ENCODE peak calls at places on chromosomes 13 and 19, in six cellular contexts. O is HEK293T, F is IMR-90, N is HepG2, C is K562, M is GM12878. Z is an unnamed sample.

GRCh38 chr13:113584205-113584869 is at the start of gene TFDP1:
- DNase-seq in F (peak; percentile 79), N (peak; percentile 81), C (peak; percentile 91), M (peak; percentile 63), O (peak; percentile 87), Z (peak; percentile 89)

GRCh38 chr19:56217039-56217949 is 15.2 kb downstream of the ZSCAN5C start:
- DNase-seq in F (peak; percentile 4), M (no peak), C (no peak), O (no peak), N (no peak), Z (no peak)

GRCh38 chr19:53517114-53517741 is 20.7 kb upstream of the ZNF331 start:
- DNase-seq in F (no peak), N (no peak), M (no peak), O (no peak), C (no peak), Z (no peak)

GRCh38 chr13:60398949-60399589 is 2.0 kb downstream of the TDRD3 start:
- DNase-seq in N (no peak), F (peak; percentile 43), C (peak; percentile 6), O (no peak), M (no peak), Z (no peak)

GRCh38 chr13:29849731-29850212 is 645 bp downstream of the UBL3 start:
- DNase-seq in N (peak; percentile 33), F (peak; percentile 71), M (no peak), C (peak; percentile 12), O (peak; percentile 35), Z (peak; percentile 32)

GRCh38 chr13:75489502-75490263 is 7.7 kb upstream of the TBC1D4 start:
- DNase-seq in F (peak; percentile 69), N (peak; percentile 46), C (no peak), M (peak; percentile 76), O (no peak), Z (peak; percentile 51)

GRCh38 chr19:58543826-58544590 is at the start of gene TRIM28:
- DNase-seq in C (peak; percentile 100), F (peak; percentile 99), M (peak; percentile 96), N (peak; percentile 96), O (peak; percentile 99), Z (peak; percentile 100)

GRCh38 chr19:40862785-40863184 is 12.5 kb upstream of the CYP2A6 start:
- DNase-seq in N (no peak), F (no peak), O (no peak), C (no peak), M (no peak), Z (peak; percentile 56)

GRCh38 chr19:2774953-2775555 is 8.0 kb downstream of the SGTA start:
- DNase-seq in N (no peak), F (no peak), O (no peak), M (no peak), C (no peak), Z (no peak)

GRCh38 chr13:32947886-32948285 is 68.3 kb upstream of the KL start:
- DNase-seq in M (no peak), N (no peak), F (no peak), O (no peak), C (no peak), Z (no peak)

GRCh38 chr13:113802090-113802531 is 43.1 kb downstream of the TMEM255B start:
- DNase-seq in O (no peak), M (no peak), F (peak; percentile 72), N (peak; percentile 13), C (peak; percentile 23), Z (peak; percentile 31)

GRCh38 chr13:44921931-44922758 is 67.1 kb downstream of the NUFIP1 start:
- DNase-seq in O (no peak), M (no peak), N (peak; percentile 81), C (no peak), F (peak; percentile 98), Z (peak; percentile 92)

GRCh38 chr19:18725755-18726416 is 42.4 kb downstream of the CRTC1 start:
- DNase-seq in N (no peak), M (no peak), C (no peak), F (no peak), O (no peak), Z (no peak)

GRCh38 chr19:48560095-48560530 is 8.1 kb downstream of the SULT2B1 start:
- DNase-seq in O (no peak), M (no peak), N (peak; percentile 43), F (no peak), C (peak; percentile 57), Z (peak; percentile 72)

GRCh38 chr19:31261019-31261595 is 88.1 kb downstream of the TSHZ3 start:
- DNase-seq in O (no peak), M (no peak), F (no peak), N (no peak), C (no peak), Z (no peak)

GRCh38 chr13:47678201-47678963 is 322.7 kb downstream of the SUCLA2 start:
- DNase-seq in M (no peak), N (no peak), O (no peak), F (no peak), C (no peak), Z (no peak)

GRCh38 chr13:101434486-101434885 is 18.0 kb upstream of the ITGBL1 start:
- DNase-seq in N (no peak), O (no peak), F (no peak), M (no peak), C (no peak), Z (no peak)

GRCh38 chr19:28427256-28428083 is 785.5 kb downstream of the UQCRFS1 start:
- DNase-seq in C (no peak), M (no peak), F (no peak), N (no peak), O (no peak), Z (no peak)

GRCh38 chr13:106145070-106145469 is 390.4 kb downstream of the EFNB2 start:
- DNase-seq in N (no peak), O (no peak), C (no peak), M (no peak), F (no peak), Z (no peak)

GRCh38 chr13:37295046-37295445 is 189.6 kb upstream of the CSNK1A1L start:
- DNase-seq in O (no peak), N (no peak), M (no peak), F (no peak), C (no peak), Z (no peak)
- TF ChIP-seq BHLHE40 in O (no peak), N (no peak), M (no peak), F (no peak), C (no peak), Z (no peak)

DNA sequence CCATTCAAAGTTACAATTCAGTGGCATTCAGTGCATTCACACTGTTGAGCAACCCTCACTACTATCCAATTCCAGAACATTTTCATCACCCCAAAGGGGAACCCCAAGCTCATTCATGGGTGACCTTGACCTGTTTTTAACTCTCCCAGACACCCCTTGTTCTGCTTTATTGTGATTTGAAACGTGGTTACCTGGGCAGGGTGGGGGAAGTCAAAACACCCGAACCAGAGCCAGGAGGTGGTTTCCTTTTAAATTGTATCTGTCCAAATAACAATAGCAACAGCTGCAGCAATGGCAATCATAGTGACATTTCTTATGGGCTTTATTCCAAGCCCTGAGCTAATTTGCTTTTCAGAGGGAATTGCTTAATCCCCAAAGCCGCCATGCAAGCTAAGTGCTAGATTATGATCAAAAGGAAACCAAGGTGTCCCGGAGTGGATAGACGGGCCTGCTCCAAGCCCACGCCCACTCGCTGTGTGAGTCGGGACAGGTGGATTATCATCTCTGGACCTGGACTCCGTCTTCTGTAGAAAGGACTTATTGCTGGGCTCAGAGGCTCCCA is 6.1 kb downstream of the PTGIR start:
- DNase-seq in N (no peak), M (peak; percentile 77), F (peak; percentile 37), O (no peak), C (no peak), Z (no peak)
- TF ChIP-seq BHLHE40 in N (no peak), M (no peak), F (no peak), O (no peak), C (no peak), Z (no peak)

DNA sequence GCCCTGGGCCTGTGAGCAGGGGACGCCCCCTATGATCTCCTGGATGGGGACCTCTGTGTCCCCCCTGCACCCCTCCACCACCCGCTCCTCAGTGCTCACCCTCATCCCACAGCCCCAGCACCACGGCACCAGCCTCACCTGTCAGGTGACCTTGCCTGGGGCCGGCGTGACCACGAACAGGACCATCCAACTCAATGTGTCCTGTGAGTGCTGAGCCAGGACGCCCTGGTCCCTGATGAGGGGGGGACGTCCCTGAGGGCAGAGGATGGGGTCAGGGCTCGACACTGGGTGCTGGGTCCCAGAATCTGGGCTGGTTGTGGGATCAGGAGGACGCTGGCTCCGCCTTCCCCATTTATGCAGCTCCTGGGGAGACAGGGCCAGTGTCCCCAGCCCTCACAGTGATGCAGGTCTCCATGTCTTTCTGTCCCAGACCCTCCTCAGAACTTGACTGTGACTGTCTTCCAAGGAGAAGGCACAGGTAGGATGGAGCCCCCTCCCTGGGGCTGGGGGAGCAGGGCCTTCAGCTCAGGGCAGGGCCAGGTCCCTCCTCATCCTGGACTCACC is 2.5 kb downstream of the SIGLEC7 start:
- DNase-seq in O (no peak), M (no peak), C (no peak), N (no peak), F (no peak), Z (no peak)
- TF ChIP-seq BHLHE40 in O (no peak), M (no peak), C (no peak), N (no peak), F (no peak), Z (no peak)

DNA sequence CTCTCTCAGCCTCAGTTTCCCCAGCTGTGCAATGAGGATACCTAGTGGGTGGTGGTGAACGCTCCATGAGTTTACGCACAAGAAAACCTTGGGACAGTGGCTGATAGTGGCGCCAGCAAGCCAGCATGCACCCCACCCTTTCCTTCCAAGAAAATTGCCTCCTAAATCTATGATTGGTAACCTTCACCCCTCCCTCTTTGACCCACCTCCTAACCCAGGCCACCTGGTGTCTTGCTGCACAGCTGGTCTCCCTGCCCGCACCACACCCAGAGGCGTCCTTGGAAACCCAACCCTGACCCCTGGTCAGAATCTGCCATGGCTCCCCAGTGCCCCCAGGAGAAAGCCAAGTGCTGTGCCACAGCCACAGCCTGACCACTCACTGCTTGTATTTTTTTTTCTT is 22.8 kb upstream of the BCL3 start:
- DNase-seq in O (no peak), F (no peak), C (peak; percentile 38), N (no peak), M (no peak), Z (peak; percentile 22)
- TF ChIP-seq BHLHE40 in O (no peak), F (no peak), C (no peak), N (no peak), M (no peak), Z (no peak)

GRCh38 chr13:36420437-36420891 is 11.8 kb upstream of the CCNA1 start:
- DNase-seq in C (peak; percentile 60), N (peak; percentile 61), O (peak; percentile 77), F (peak; percentile 59), M (peak; percentile 25), Z (peak; percentile 53)

GRCh38 chr13:36418022-36418805 is 14.1 kb upstream of the CCNA1 start:
- DNase-seq in F (peak; percentile 58), N (no peak), M (peak; percentile 32), C (no peak), O (no peak), Z (no peak)

GRCh38 chr13:36417328-36417727 is 15.0 kb upstream of the CCNA1 start:
- DNase-seq in F (no peak), N (no peak), M (no peak), O (no peak), C (no peak), Z (no peak)

DNA sequence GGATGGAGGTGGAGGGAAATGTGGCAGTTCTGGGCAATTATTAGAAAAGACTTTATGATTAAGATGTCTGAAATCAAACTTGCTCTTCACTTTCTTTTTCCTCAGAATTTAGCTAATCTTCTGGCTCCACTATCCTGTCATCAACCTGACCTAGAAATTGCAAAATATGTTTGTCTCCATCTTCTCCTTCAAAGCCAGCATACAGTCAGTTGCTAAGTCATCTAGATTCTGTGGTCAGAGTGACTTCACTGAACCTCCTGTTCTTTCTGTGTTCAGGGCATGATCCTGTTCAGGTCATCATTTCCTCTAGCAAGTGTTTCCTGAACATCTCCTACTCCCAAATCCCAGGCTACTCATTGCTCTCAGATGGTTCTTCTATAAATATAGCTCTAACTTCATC is 10.8 kb upstream of the CCNA1 start:
- DNase-seq in F (no peak), C (no peak), O (no peak), M (no peak), N (no peak), Z (no peak)
- TF ChIP-seq BHLHE40 in F (no peak), C (no peak), O (no peak), M (no peak), N (no peak), Z (no peak)